ENCODE peak calls at places on chromosome 15, in eight cellular contexts. W is NAMALWA; M is retina; G is activated CD4-positive, alpha-beta T cell treated with anti-CD3 and anti-CD28 coated beads, Interleukin-2, amount 50 U/mL, for 24 hours; U is iris pigment epithelial cell; T is neural crest cell; L is mammary epithelial cell; A is stimulated activated CD8-positive, alpha-beta memory T cell treated with anti-CD3 and anti-CD28 coated beads, Interleukin-7, amount 100 ng/mL, for 24 hours. Z is an unnamed sample.

GRCh38 chr15:60898896-60899295 is 330.2 kb downstream of the RORA start:
- DNase-seq in T (no peak), W (peak), L (no peak), U (no peak), M (no peak), A (no peak), G (no peak), Z (no peak)

GRCh38 chr15:72127724-72128322 is 9.6 kb downstream of the SENP8 start:
- DNase-seq in L (no peak), M (no peak), T (no peak), W (no peak), U (no peak), G (no peak), A (no peak), Z (no peak)

GRCh38 chr15:31905054-31905453 is 125.3 kb upstream of the CHRNA7 start:
- DNase-seq in L (no peak), T (no peak), U (no peak), G (no peak), M (no peak), W (no peak), A (no peak), Z (no peak)

GRCh38 chr15:70023064-70023768 is 74.5 kb downstream of the TLE3 start:
- DNase-seq in G (no peak), L (peak), U (peak), A (peak), M (no peak), W (peak), T (no peak), Z (peak)

GRCh38 chr15:70427531-70428120 is 329.9 kb upstream of the TLE3 start:
- DNase-seq in M (no peak), L (peak), A (no peak), G (no peak), T (no peak), W (no peak), U (no peak), Z (no peak)

GRCh38 chr15:67997996-67998395 is 56.1 kb upstream of the PIAS1 start:
- DNase-seq in T (no peak), L (peak), G (no peak), U (peak), M (no peak), W (no peak), A (no peak), Z (peak)

GRCh38 chr15:50686468-50687301 is at the start of gene TRPM7:
- DNase-seq in L (peak), W (peak), U (peak), T (peak), G (peak), A (peak), M (peak), Z (peak)

GRCh38 chr15:75646944-75647364 is 758 bp upstream of the SNX33 start:
- DNase-seq in T (no peak), W (no peak), A (no peak), U (no peak), L (peak), G (no peak), M (peak), Z (peak)

GRCh38 chr15:93246266-93247242 is 157.5 kb upstream of the RGMA start:
- DNase-seq in L (no peak), G (no peak), T (no peak), M (peak), U (no peak), W (no peak), A (no peak), Z (no peak)

GRCh38 chr15:34119291-34119690 is 17.4 kb downstream of the PGBD4 start:
- DNase-seq in M (no peak), T (no peak), A (no peak), G (no peak), U (peak), L (peak), W (no peak), Z (peak)

GRCh38 chr15:56038015-56038414 is 44.6 kb upstream of the NEDD4 start:
- DNase-seq in T (no peak), L (peak), M (no peak), W (peak), G (no peak), U (peak), A (no peak), Z (peak)

GRCh38 chr15:66721501-66721937 is 19.5 kb downstream of the SMAD6 start:
- DNase-seq in M (no peak), U (peak), L (peak), A (no peak), G (no peak), T (no peak), W (no peak), Z (peak)

GRCh38 chr15:77632760-77633133 is at the start of gene LINGO1:
- DNase-seq in W (no peak), U (peak), T (peak), M (peak), A (no peak), L (no peak), G (no peak), Z (no peak)

GRCh38 chr15:49645937-49646336 is 25.1 kb downstream of the DTWD1 start:
- DNase-seq in G (no peak), W (no peak), U (peak), M (no peak), L (peak), T (no peak), A (no peak), Z (peak)

GRCh38 chr15:80769471-80770355 is 9.5 kb upstream of the CEMIP start:
- DNase-seq in A (no peak), U (no peak), M (no peak), G (no peak), T (no peak), L (no peak), W (no peak), Z (no peak)

GRCh38 chr15:85128636-85129035 is 147.0 kb downstream of the PDE8A start:
- DNase-seq in L (peak), W (no peak), U (no peak), M (no peak), G (no peak), T (no peak), A (no peak), Z (peak)

GRCh38 chr15:69159805-69160140 is 662 bp upstream of the GLCE start:
- DNase-seq in W (no peak), L (no peak), U (no peak), A (no peak), T (no peak), M (no peak), G (no peak), Z (no peak)

GRCh38 chr15:46815765-46816164 is 901.5 kb upstream of the SEMA6D start:
- DNase-seq in U (no peak), G (no peak), T (no peak), L (no peak), W (no peak), A (no peak), M (no peak), Z (no peak)

GRCh38 chr15:37289109-37289765 is 188.9 kb upstream of the MEIS2 start:
- DNase-seq in U (peak), W (peak), T (no peak), G (no peak), A (no peak), L (peak), M (peak), Z (peak)

GRCh38 chr15:85745525-85745924 is 49.2 kb downstream of the KLHL25 start:
- DNase-seq in M (no peak), L (no peak), U (no peak), T (no peak), G (no peak), W (no peak), A (no peak), Z (no peak)

GRCh38 chr15:75625542-75626347 is at the start of gene SNUPN:
- DNase-seq in G (peak), T (peak), L (peak), M (peak), U (peak), A (peak), W (peak), Z (peak)

GRCh38 chr15:70438776-70439175 is 324.6 kb downstream of the UACA start:
- DNase-seq in W (no peak), G (no peak), L (no peak), T (no peak), A (no peak), M (no peak), U (no peak), Z (no peak)

GRCh38 chr15:76439542-76439941 is 103.0 kb downstream of the ISL2 start:
- DNase-seq in A (no peak), M (no peak), G (no peak), U (no peak), W (no peak), L (no peak), T (no peak), Z (no peak)

GRCh38 chr15:62758126-62758951 is 284.2 kb upstream of the TPM1 start:
- DNase-seq in W (no peak), A (no peak), M (peak), U (peak), T (no peak), G (no peak), L (peak), Z (peak)

GRCh38 chr15:59439571-59439970 is 1.6 kb downstream of the FAM81A start:
- DNase-seq in G (no peak), W (no peak), U (no peak), L (no peak), A (no peak), M (no peak), T (no peak), Z (no peak)

GRCh38 chr15:62391565-62392262 is 226.6 kb upstream of the C2CD4B start:
- DNase-seq in M (peak), G (peak), T (peak), L (peak), W (peak), A (no peak), U (peak), Z (peak)

GRCh38 chr15:46277994-46278885 is 643.4 kb downstream of the SQOR start:
- DNase-seq in M (peak), G (no peak), U (no peak), L (no peak), A (no peak), W (no peak), T (no peak), Z (no peak)

GRCh38 chr15:77160562-77161481 is 89.9 kb upstream of the TSPAN3 start:
- DNase-seq in G (no peak), T (no peak), W (no peak), L (peak), M (no peak), U (no peak), A (no peak), Z (no peak)

GRCh38 chr15:45221967-45222366 is 30.1 kb upstream of the SLC28A2 start:
- DNase-seq in W (no peak), A (no peak), U (no peak), T (no peak), M (no peak), G (no peak), L (no peak), Z (no peak)

GRCh38 chr15:74977599-74977998 is 17.8 kb upstream of the SCAMP5 start:
- DNase-seq in L (no peak), M (no peak), G (no peak), A (no peak), U (peak), W (no peak), T (no peak), Z (peak)

GRCh38 chr15:70505411-70505919 is 257.9 kb downstream of the UACA start:
- DNase-seq in A (no peak), U (peak), G (no peak), L (peak), M (peak), T (no peak), W (peak), Z (peak)

GRCh38 chr15:70339551-70340517 is 242.1 kb upstream of the TLE3 start:
- DNase-seq in U (peak), A (no peak), M (no peak), T (no peak), L (no peak), G (no peak), W (no peak), Z (peak)

GRCh38 chr15:41607033-41607432 is 48.0 kb downstream of the TYRO3 start:
- DNase-seq in M (no peak), U (peak), L (peak), G (no peak), W (no peak), T (no peak), A (no peak), Z (peak)

Z was measured in HCEC 1CT.